ENCODE peak calls at places on chromosomes 16 and 17, in seven cellular contexts. W is HFFc6; I is activated CD8-positive, alpha-beta T cell treated with anti-CD3 and anti-CD28 coated beads, Interleukin-2, amount 10 ng/mL, durations not matched to agents 7 days and 5 days; Z is breast epithelium; M is fibroblast of mammary gland; K is RWPE1; Q is ACHN. B is an unnamed sample.

GRCh38 chr17:6456914-6457687 is 12.8 kb downstream of the PIMREG start:
- DNase-seq in W (peak), I (no peak), Z (no peak), M (peak), K (peak), Q (peak), B (no peak)

GRCh38 chr16:63617990-63618763 is 1503.7 kb downstream of the CDH11 start:
- DNase-seq in W (no peak), I (no peak), Z (no peak), M (no peak), K (no peak), Q (peak), B (no peak)

GRCh38 chr16:67423634-67424575 is 7.0 kb upstream of the HSD11B2 start:
- DNase-seq in W (no peak), I (no peak), Z (no peak), M (no peak), K (no peak), Q (no peak), B (no peak)

GRCh38 chr17:33725675-33726271 is 432.7 kb upstream of the ASIC2 start:
- DNase-seq in W (no peak), I (peak), Z (no peak), M (peak), K (peak), Q (peak), B (peak)

GRCh38 chr16:70610273-70611223 is 35.8 kb upstream of the IL34 start:
- DNase-seq in W (no peak), I (no peak), Z (peak), M (no peak), K (no peak), Q (no peak), B (no peak)

GRCh38 chr17:34241062-34241461 is 14.0 kb upstream of the CCL2 start:
- DNase-seq in W (no peak), I (no peak), Z (no peak), M (peak), K (no peak), Q (no peak), B (no peak)

GRCh38 chr17:20095366-20096080 is 86.4 kb downstream of the SPECC1 start:
- DNase-seq in W (peak), I (no peak), Z (no peak), M (peak), K (peak), Q (peak), B (no peak)

GRCh38 chr17:58269557-58270291 is 11.0 kb downstream of the MPO start:
- DNase-seq in W (no peak), I (no peak), Z (no peak), M (no peak), K (no peak), Q (no peak), B (no peak)

GRCh38 chr17:21677126-21677910 is 15.0 kb upstream of the KCNJ18 start:
- DNase-seq in W (no peak), I (no peak), Z (peak), M (no peak), K (no peak), Q (no peak), B (no peak)

GRCh38 chr16:31135535-31136286 is at the start of gene PRSS8:
- DNase-seq in W (no peak), I (no peak), Z (peak), M (no peak), K (peak), Q (peak), B (no peak)

GRCh38 chr16:259814-260253 is 15.9 kb downstream of the RGS11 start:
- DNase-seq in W (no peak), I (no peak), Z (no peak), M (no peak), K (no peak), Q (no peak), B (no peak)

GRCh38 chr17:681738-682137 is 32.9 kb downstream of the VPS53 start:
- DNase-seq in W (peak), I (no peak), Z (no peak), M (peak), K (no peak), Q (no peak), B (no peak)

GRCh38 chr17:46063239-46063638 is 64.2 kb downstream of the STH start:
- DNase-seq in W (peak), I (no peak), Z (no peak), M (peak), K (peak), Q (peak), B (no peak)

GRCh38 chr16:23726710-23727109 is 13.7 kb upstream of the ERN2 start:
- DNase-seq in W (no peak), I (no peak), Z (no peak), M (no peak), K (no peak), Q (no peak), B (no peak)

GRCh38 chr17:13351046-13351445 is 250.7 kb downstream of the HS3ST3A1 start:
- DNase-seq in W (peak), I (no peak), Z (no peak), M (peak), K (no peak), Q (no peak), B (no peak)

GRCh38 chr16:25066747-25067631 is 44.6 kb upstream of the LCMT1 start:
- DNase-seq in W (no peak), I (peak), Z (peak), M (peak), K (peak), Q (peak), B (no peak)

GRCh38 chr16:66902648-66903543 is 15.8 kb downstream of the CDH16 start:
- DNase-seq in W (no peak), I (no peak), Z (no peak), M (no peak), K (no peak), Q (no peak), B (no peak)

GRCh38 chr16:10232757-10233156 is 50.5 kb upstream of the GRIN2A start:
- DNase-seq in W (no peak), I (no peak), Z (no peak), M (no peak), K (no peak), Q (no peak), B (no peak)

GRCh38 chr16:84751947-84752346 is 52.1 kb downstream of the USP10 start:
- DNase-seq in W (peak), I (no peak), Z (no peak), M (peak), K (no peak), Q (no peak), B (no peak)

GRCh38 chr17:81398855-81399451 is 3.7 kb downstream of the BAHCC1 start:
- DNase-seq in W (no peak), I (no peak), Z (no peak), M (no peak), K (no peak), Q (no peak), B (peak)

GRCh38 chr17:49829026-49829425 is 18.8 kb downstream of the TAC4 start:
- DNase-seq in W (no peak), I (no peak), Z (no peak), M (no peak), K (no peak), Q (no peak), B (no peak)

B was measured in DND-41.